ENCODE peak calls at places on chromosomes 1 and 21, in four cellular contexts. Y is IMR-90, B is uterus, F is body of pancreas. O is an unnamed sample. For H3K9me3, the result is how much of the 10 kb centered on the place peaks cover.

GRCh38 chr1:66333463-66334232 is 200.3 kb upstream of the SGIP1 start:
- DNase-seq in B (no peak), Y (no peak), F (no peak), O (no peak)

GRCh38 chr21:46157987-46158451 is 2.6 kb upstream of the FTCD start:
- DNase-seq in F (no peak), B (no peak), Y (no peak), O (no peak)

GRCh38 chr1:74316302-74316701 is 81.1 kb downstream of the TNNI3K start:
- DNase-seq in Y (no peak), F (no peak), B (no peak), O (no peak)

GRCh38 chr1:202237052-202237451 is 43.5 kb downstream of the LGR6 start:
- DNase-seq in F (peak), B (no peak), Y (peak), O (peak)

GRCh38 chr1:227941509-227942020 is 6.2 kb downstream of the WNT9A start:
- DNase-seq in Y (no peak), B (no peak), F (peak), O (peak)

GRCh38 chr1:27154991-27155781 is at the start of gene SLC9A1:
- DNase-seq in B (peak), Y (peak), F (peak), O (peak)

GRCh38 chr1:56648546-56648945 is 3.4 kb downstream of the PRKAA2 start:
- DNase-seq in Y (no peak), B (no peak), F (no peak), O (no peak)

GRCh38 chr21:17463441-17463840 is 49.4 kb upstream of the CXADR start:
- DNase-seq in B (peak), F (no peak), Y (peak), O (peak)

GRCh38 chr1:178094752-178095645 is 1.1 kb downstream of the RASAL2 start:
- DNase-seq in F (no peak), B (no peak), Y (no peak), O (no peak)

GRCh38 chr1:52919720-52920199 is 1.8 kb downstream of the ECHDC2 start:
- DNase-seq in Y (no peak), F (no peak), B (no peak), O (no peak)

GRCh38 chr1:174568551-174568950 is 120.8 kb downstream of the GPR52 start:
- DNase-seq in F (no peak), B (no peak), Y (no peak), O (no peak)

GRCh38 chr1:248243204-248243603 is 12.0 kb downstream of the OR2M4 start:
- DNase-seq in F (peak), Y (peak), B (no peak), O (peak)

GRCh38 chr1:94924967-94925366 is 1.9 kb downstream of the CNN3 start:
- DNase-seq in Y (peak), B (no peak), F (peak), O (peak)

GRCh38 chr1:113153116-113153803 is 80.3 kb downstream of the LRIG2 start:
- DNase-seq in B (no peak), Y (no peak), F (peak), O (no peak)

GRCh38 chr1:29388170-29388569 is 151.8 kb downstream of the PTPRU start:
- DNase-seq in F (no peak), B (no peak), Y (no peak), O (no peak)

GRCh38 chr1:3170566-3171453 is 101.8 kb downstream of the PRDM16 start:
- DNase-seq in F (peak), Y (no peak), B (peak), O (peak)

GRCh38 chr1:108661030-108661609 is at the start of gene HENMT1:
- DNase-seq in F (peak), Y (peak), B (peak), O (peak)

GRCh38 chr1:31170486-31170735 is 69.3 kb downstream of the NKAIN1 start:
- DNase-seq in F (no peak), Y (no peak), B (no peak), O (no peak)

GRCh38 chr1:162984699-162985098 is 84.5 kb upstream of the RGS4 start:
- DNase-seq in B (no peak), F (no peak), Y (peak), O (no peak)

GRCh38 chr1:69898403-69898947 is 306.9 kb downstream of the LRRC40 start:
- DNase-seq in Y (no peak), F (no peak), B (no peak), O (no peak)

GRCh38 chr1:41431490-41432350 is 52.8 kb downstream of the EDN2 start:
- DNase-seq in B (no peak), F (peak), Y (no peak), O (peak)

GRCh38 chr1:119372493-119373086 is 4.0 kb downstream of the HAO2 start:
- DNase-seq in F (no peak), Y (no peak), B (no peak), O (peak)

GRCh38 chr21:44442266-44443125 is 12.8 kb upstream of the LRRC3 start:
- DNase-seq in Y (no peak), F (no peak), B (no peak), O (no peak)

GRCh38 chr1:211606327-211606913 is 27.5 kb upstream of the SLC30A1 start:
- DNase-seq in B (no peak), Y (no peak), F (no peak), O (no peak)

GRCh38 chr1:7334475-7335035 is 436.5 kb upstream of the VAMP3 start:
- DNase-seq in B (no peak), Y (peak), F (no peak), O (no peak)

GRCh38 chr1:46083579-46083978 is 48.9 kb downstream of the PIK3R3 start:
- DNase-seq in B (no peak), F (no peak), Y (no peak), O (no peak)

GRCh38 chr1:234921266-234922062 is 207.2 kb downstream of the TOMM20 start:
- DNase-seq in F (peak), B (no peak), Y (peak), O (peak)

GRCh38 chr1:199545780-199546179 is 481.7 kb upstream of the NR5A2 start:
- DNase-seq in B (no peak), F (peak), Y (no peak), O (no peak)

GRCh38 chr1:15100369-15101111 is 53.0 kb upstream of the TMEM51 start:
- DNase-seq in Y (peak), F (peak), B (peak), O (peak)

GRCh38 chr1:70966018-70966638 is 81.5 kb downstream of the PTGER3 start:
- DNase-seq in F (no peak), B (no peak), Y (peak), O (no peak)

GRCh38 chr1:8358241-8358896 is 40.5 kb downstream of the SLC45A1 start:
- DNase-seq in F (no peak), B (peak), Y (no peak), O (no peak)

GRCh38 chr1:82604524-82604923 is 803.8 kb downstream of the ADGRL2 start:
- DNase-seq in F (no peak), B (no peak), Y (no peak), O (no peak)

GRCh38 chr1:152623203-152623844 is 421 bp upstream of the LCE3A start:
- DNase-seq in Y (no peak), F (no peak), B (no peak), O (no peak)
- H3K9me3 ChIP-seq in Y (under half), F (under half), B (under half), O (under half)

GRCh38 chr1:155062151-155062686 is 1.3 kb upstream of the EFNA4 start:
- DNase-seq in B (peak), F (no peak), Y (no peak), O (peak)

GRCh38 chr1:155064109-155064812 is 721 bp downstream of the EFNA4 start:
- DNase-seq in B (no peak), Y (peak), F (no peak), O (peak)

GRCh38 chr1:155062702-155063411 is 683 bp upstream of the EFNA4 start:
- DNase-seq in B (peak), F (peak), Y (peak), O (peak)

GRCh38 chr1:155064813-155065436 is 1.4 kb downstream of the EFNA4 start:
- DNase-seq in F (no peak), Y (no peak), B (no peak), O (peak)

DNA sequence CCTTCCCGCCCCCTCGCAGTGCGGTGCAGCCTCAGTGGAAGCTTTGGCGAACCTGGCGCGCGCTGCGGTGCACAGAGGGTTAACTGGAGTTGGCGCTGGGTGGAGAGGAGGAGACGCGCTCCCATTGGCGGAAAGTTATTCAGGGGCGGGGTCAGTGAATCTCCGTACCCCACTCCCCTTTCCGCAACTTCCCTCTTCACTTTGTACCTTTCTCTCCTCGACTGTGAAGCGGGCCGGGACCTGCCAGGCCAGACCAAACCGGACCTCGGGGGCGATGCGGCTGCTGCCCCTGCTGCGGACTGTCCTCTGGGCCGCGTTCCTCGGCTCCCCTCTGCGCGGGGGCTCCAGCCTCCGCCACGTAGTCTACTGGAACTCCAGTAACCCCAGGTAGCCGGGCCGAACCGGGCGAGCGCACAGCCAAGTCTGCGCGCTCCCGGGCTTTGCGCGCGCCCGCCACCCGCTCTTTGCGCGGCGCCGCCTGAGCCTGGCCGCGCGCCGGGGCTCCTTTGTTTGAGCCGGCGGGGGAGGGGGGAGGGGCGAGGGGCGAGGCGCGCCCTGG is at the start of gene EFNA4:
- DNase-seq in B (peak), Y (peak), F (peak), O (peak)
- TF ChIP-seq POLR2A in B (no peak), Y (peak), F (peak), O (peak)

DNA sequence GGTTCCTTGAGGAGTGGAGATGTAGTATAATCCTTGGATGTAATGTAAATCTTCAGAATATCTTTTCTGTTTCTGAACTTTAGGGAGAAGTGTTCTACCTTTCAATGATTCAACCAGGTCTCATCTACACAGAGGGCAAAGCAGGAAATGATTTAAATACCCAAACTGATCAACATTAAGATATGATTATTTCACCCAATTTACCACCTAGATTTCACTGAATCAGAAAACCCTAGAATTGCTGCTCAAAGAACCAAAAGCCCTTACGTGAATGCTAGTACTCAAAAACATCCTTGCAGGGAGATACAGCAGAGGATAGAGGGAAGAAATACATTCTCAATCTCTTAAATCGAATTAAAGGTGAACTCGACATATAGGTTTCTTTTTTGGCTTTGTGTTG is 5.0 kb downstream of the RPTN start:
- DNase-seq in B (no peak), F (no peak), Y (no peak), O (no peak)
- H3K9me3 ChIP-seq in B (under half), F (under half), Y (under half), O (under half)

GRCh38 chr1:58966917-58967733 is 183.3 kb upstream of the JUN start:
- DNase-seq in B (no peak), F (no peak), Y (no peak), O (no peak)

GRCh38 chr1:58968360-58968952 is 184.6 kb upstream of the JUN start:
- DNase-seq in B (peak), Y (peak), F (peak), O (peak)

GRCh38 chr1:58976294-58976693 is 192.4 kb upstream of the JUN start:
- DNase-seq in F (peak), Y (no peak), B (no peak), O (no peak)

GRCh38 chr1:58975888-58976287 is 192.0 kb upstream of the JUN start:
- DNase-seq in F (no peak), B (no peak), Y (peak), O (no peak)

DNA sequence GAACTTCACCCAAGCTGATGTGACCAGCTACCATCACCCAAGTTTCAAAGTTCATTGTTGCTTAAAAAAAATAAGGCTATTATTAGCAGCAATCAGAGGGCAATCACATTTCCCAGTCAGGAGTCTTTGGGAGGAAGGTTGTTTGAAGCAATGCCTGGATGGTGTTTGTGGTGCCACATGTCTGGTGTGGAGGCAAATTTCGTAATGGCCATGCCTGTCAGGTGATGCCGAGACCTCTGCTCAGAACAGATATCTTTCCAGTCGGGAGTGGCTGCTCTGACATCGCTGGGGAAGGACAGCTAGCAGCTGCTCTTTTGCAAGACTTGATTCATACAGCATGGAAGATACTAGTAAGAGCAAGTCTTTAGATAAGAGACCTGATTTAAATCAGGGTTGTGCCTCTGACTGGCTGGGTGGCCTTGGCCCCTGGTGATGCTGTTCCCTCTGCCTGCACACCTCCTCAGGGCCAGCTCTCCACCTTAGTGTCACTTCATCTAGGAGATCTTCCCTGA is 187.8 kb upstream of the JUN start:
- DNase-seq in F (peak), B (peak), Y (peak), O (peak)
- TF ChIP-seq POLR2A in F (no peak), B (no peak), Y (no peak), O (no peak)